ENCODE peak calls at places on chromosomes 16 and 17, in seven cellular contexts. Q, C, F, G, N, P and B are unnamed samples.

GRCh38 chr16:12141073-12141472 is 164.5 kb downstream of the SNX29 start:
- DNase-seq in G (no peak), F (no peak), N (no peak), Q (no peak), P (peak), C (no peak), B (no peak)

GRCh38 chr17:1077536-1078061 is 80.7 kb downstream of the TIMM22 start:
- DNase-seq in C (no peak), G (no peak), F (no peak), Q (no peak), N (no peak), P (no peak), B (no peak)

GRCh38 chr17:83181991-83182619 is 102.7 kb downstream of the METRNL start:
- DNase-seq in Q (no peak), N (peak), F (peak), G (no peak), P (no peak), C (peak), B (no peak)

GRCh38 chr16:78200023-78200389 is 100.6 kb downstream of the WWOX start:
- DNase-seq in F (no peak), G (no peak), N (no peak), P (no peak), Q (no peak), C (no peak), B (no peak)

GRCh38 chr17:82900741-82901140 is 60.9 kb upstream of the ZNF750 start:
- DNase-seq in Q (no peak), C (no peak), P (peak), G (no peak), F (no peak), N (no peak), B (no peak)

GRCh38 chr16:85554114-85554790 is 58.9 kb upstream of the GSE1 start:
- DNase-seq in P (peak), N (peak), G (peak), Q (peak), F (peak), C (no peak), B (peak)

GRCh38 chr16:9090101-9090959 is 1.1 kb upstream of the HAPSTR1 start:
- DNase-seq in F (peak), C (peak), N (no peak), Q (peak), G (no peak), P (no peak), B (peak)

GRCh38 chr17:43006639-43007551 is at the start of gene IFI35:
- DNase-seq in F (peak), G (peak), P (peak), C (peak), N (peak), Q (peak), B (peak)

GRCh38 chr17:8947201-8947600 is 18.3 kb downstream of the PIK3R5 start:
- DNase-seq in F (no peak), Q (no peak), C (no peak), G (no peak), P (no peak), N (no peak), B (no peak)

DNA sequence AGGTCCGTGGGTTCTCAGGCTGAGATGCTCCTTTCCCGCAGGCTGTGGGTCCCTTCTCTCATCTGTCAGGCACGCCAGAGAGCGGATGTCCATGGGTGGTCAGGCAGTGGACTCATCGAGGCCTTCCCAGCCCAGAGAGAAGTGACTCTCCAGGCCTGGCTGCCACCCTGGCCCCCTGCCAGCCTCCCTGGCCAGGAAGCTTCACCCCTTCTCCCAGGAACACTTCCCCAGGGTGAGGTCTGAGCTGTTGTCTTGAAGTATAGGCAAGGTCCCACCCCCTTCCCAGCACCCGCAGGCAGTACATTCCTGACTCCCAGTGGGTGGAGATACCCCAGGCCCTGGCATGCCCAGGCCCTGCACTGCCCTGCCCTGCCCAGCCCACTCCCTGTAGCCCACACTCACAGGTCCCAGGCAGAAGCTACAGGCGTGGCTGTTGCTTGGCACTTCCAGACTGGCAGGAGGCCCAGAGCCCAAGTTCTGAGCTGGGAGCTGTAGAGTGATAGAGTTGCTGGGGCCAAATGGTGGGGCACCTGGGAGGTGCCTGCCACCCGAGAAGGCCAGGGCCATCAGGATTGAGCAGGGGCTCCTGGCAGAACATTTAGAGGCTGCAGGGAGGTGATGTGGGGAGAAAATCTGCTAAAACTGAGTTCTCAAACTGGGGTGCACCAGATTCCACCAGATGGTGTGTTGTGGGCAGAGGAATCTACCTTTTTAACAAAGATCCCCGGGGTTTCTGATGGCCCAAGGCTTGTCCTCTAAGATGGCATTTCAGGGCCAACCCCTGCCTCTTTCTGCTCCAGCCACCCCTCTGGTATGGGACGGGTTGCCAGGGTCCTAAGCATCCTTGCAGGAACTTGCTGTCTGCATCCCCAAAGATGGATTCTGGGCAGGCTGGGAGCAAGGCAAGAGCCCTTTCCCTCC is 6.7 kb downstream of the ITGA3 start:
- DNase-seq in F (peak), Q (peak), N (no peak), P (peak), G (peak), C (peak), B (peak)
- TF ChIP-seq POLR2A in F (no peak), Q (no peak), N (no peak), P (peak), G (peak), C (no peak), B (no peak)

DNA sequence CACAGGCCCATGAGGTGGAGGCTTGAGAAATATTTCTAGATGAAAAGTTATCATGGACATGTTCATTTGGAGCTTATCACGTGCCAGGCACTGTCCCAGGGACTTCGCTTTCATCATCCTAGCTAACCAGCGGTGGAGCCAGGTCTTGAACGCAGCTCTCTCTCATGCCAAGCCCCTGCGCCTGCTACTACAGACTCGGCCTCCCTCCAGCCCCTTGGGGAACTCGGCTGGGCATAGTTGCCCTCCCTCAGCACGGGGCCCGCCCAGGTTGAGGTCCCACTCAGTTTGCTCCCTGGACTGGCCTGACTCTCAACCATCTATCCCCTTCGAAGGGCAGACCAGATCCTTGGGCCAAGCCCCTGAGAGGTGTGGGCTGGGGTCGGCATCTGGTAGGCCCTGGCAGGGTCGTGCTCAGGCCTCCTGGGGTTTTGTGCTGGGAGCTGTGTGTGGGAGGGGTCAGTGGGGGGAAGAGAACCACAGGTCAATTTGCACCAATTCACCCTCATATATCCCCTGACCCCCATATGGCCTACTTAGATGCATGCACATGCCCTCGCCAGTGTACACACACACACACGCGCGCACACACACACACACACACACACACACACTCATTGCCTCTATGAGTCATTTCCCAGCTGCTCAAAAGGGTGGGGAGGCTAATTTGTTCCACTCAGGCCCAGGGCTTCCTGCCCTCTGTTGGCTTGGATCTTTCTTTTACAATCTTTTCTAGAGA is 12.1 kb upstream of the SCN4A start:
- DNase-seq in F (no peak), G (peak), P (peak), Q (peak), N (no peak), C (no peak), B (peak)
- TF ChIP-seq CTCF in F (no peak), G (no peak), P (peak), Q (no peak), N (no peak), C (no peak), B (no peak)

GRCh38 chr17:40555296-40556190 is 9.7 kb downstream of the CCR7 start:
- DNase-seq in P (no peak), G (no peak), N (no peak), Q (no peak), C (no peak), F (no peak), B (peak)
- TF ChIP-seq POLR2A in P (no peak), G (no peak), N (no peak), Q (no peak), C (no peak), F (no peak), B (no peak)

GRCh38 chr16:63457869-63458268 is 1421.6 kb upstream of the CDH8 start:
- DNase-seq in P (no peak), F (no peak), Q (no peak), C (no peak), N (no peak), G (no peak), B (no peak)

GRCh38 chr16:63458842-63459241 is 1422.6 kb upstream of the CDH8 start:
- DNase-seq in C (no peak), P (no peak), N (no peak), Q (no peak), F (no peak), G (no peak), B (no peak)

GRCh38 chr16:63461248-63461841 is 1425.1 kb upstream of the CDH8 start:
- DNase-seq in Q (no peak), N (no peak), G (peak), C (no peak), P (peak), F (no peak), B (no peak)
- TF ChIP-seq CTCF in Q (peak), N (peak), G (peak), C (peak), P (peak), F (no peak), B (no peak)

DNA sequence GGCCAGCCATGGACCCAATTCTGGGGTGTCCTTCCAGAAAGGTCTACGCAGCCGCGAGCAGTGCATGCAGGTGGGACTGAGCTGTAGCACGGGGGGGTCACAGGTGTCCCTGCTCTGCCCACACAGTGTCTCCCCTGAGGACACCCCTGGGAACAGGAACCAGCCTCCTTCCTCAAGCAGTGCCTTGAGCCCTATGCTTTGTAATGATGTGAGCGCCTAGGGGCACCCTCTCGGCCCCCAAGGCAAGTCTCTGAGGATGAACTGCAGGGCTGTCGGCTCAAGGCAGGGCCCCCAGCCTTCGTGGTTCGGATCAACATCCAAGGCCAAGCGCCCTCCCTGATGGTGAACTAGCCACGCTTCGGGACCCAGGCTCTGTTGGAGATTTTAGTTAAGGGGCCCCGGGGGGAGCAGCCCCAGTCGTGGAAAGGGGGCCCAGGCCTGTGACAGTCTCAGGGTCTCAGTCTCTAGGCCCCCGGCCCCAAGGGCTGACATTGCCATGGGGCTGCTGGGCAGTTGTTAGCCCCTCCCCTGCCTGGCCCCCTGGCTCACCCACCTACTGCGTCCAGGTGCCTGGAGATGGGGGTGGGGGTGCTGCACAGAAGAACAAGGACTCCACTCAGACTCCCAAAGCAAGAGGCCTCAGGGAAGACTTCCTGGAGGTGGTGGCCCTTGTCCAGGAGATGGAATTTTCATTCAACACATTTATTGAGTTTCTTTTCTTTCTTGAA is 2.3 kb downstream of the IL17C start:
- DNase-seq in P (no peak), F (no peak), G (no peak), Q (no peak), C (no peak), N (no peak), B (no peak)
- TF ChIP-seq POLR2A in P (no peak), F (no peak), G (no peak), Q (no peak), C (no peak), N (no peak), B (no peak)

GRCh38 chr17:39011907-39012468 is 44.8 kb upstream of the FBXO47 start:
- DNase-seq in P (no peak), C (no peak), Q (no peak), F (no peak), G (no peak), N (no peak), B (peak)
- TF ChIP-seq CTCF in P (no peak), C (no peak), Q (no peak), F (no peak), G (no peak), N (no peak), B (no peak)